ENCODE peak calls at places on chromosomes 7 and 10, in nine cellular contexts. R is stomach; O is Peyer's patch; N is pancreas; P is CD8-positive, alpha-beta memory T cell; Y is suprapubic skin; Q is CD4-positive, alpha-beta memory T cell; E is heart left ventricle; C is GM23248. M is an unnamed sample. For H3K4me1, the result is how much of the 10 kb centered on the place peaks cover.

GRCh38 chr7:142440219-142441073 is 182.6 kb upstream of the PRSS58 start:
- DNase-seq in Y (no peak), Q (no peak), O (no peak), C (peak), N (no peak), E (no peak), R (no peak), P (no peak), M (no peak)

GRCh38 chr7:30171753-30172447 is 37.1 kb downstream of the MTURN start:
- DNase-seq in N (no peak), P (no peak), O (no peak), C (peak), Y (no peak), R (no peak), E (no peak), Q (no peak), M (no peak)

GRCh38 chr7:135995751-135996150 is 18.6 kb upstream of the MTPN start:
- DNase-seq in R (no peak), Y (no peak), O (no peak), N (no peak), E (no peak), Q (no peak), C (no peak), P (no peak), M (no peak)

GRCh38 chr10:69839696-69840345 is 38.1 kb downstream of the COL13A1 start:
- DNase-seq in N (no peak), O (no peak), E (peak), P (no peak), C (peak), Y (no peak), R (no peak), Q (no peak), M (no peak)

GRCh38 chr7:108455524-108455832 is 758 bp downstream of the NRCAM start:
- DNase-seq in O (no peak), C (no peak), R (no peak), Q (no peak), Y (no peak), P (no peak), N (peak), E (peak), M (no peak)

GRCh38 chr7:123122951-123123350 is 76.8 kb downstream of the SLC13A1 start:
- DNase-seq in R (no peak), O (no peak), E (no peak), P (no peak), C (no peak), Y (no peak), N (no peak), Q (no peak), M (no peak)

GRCh38 chr10:97546441-97547340 is 25.9 kb upstream of the ANKRD2 start:
- DNase-seq in E (no peak), Q (no peak), N (no peak), C (no peak), P (no peak), Y (no peak), O (no peak), R (no peak), M (no peak)

GRCh38 chr10:121155742-121156141 is 304.6 kb downstream of the WDR11 start:
- DNase-seq in N (peak), O (peak), R (peak), C (no peak), Q (no peak), E (no peak), P (no peak), Y (no peak), M (no peak)

GRCh38 chr7:14905764-14906163 is 3.2 kb upstream of the DGKB start:
- DNase-seq in P (no peak), Q (no peak), R (no peak), Y (no peak), O (no peak), C (no peak), E (no peak), N (no peak), M (no peak)

GRCh38 chr10:3538291-3538849 is 246.6 kb downstream of the KLF6 start:
- DNase-seq in C (peak), Q (no peak), P (no peak), E (no peak), R (no peak), O (no peak), N (no peak), Y (no peak), M (no peak)

GRCh38 chr7:28921822-28922221 is 36.3 kb downstream of the TRIL start:
- DNase-seq in C (peak), N (peak), R (peak), Q (peak), P (peak), Y (no peak), O (peak), E (no peak), M (peak)

GRCh38 chr10:130080461-130080814 is 30.2 kb downstream of the C10orf143 start:
- DNase-seq in R (no peak), Q (no peak), N (peak), P (no peak), E (no peak), Y (no peak), C (no peak), O (no peak), M (no peak)

GRCh38 chr7:44081266-44081748 is 1.0 kb downstream of the POLM start:
- DNase-seq in E (peak), Q (peak), Y (no peak), N (no peak), P (peak), C (peak), R (no peak), O (no peak), M (no peak)

GRCh38 chr10:11448190-11448544 is 163.3 kb downstream of the USP6NL start:
- DNase-seq in C (no peak), O (no peak), E (no peak), Y (no peak), N (no peak), P (no peak), R (no peak), Q (no peak), M (no peak)

GRCh38 chr7:118573065-118573464 is 348.6 kb downstream of the ANKRD7 start:
- DNase-seq in E (no peak), Q (no peak), R (no peak), O (no peak), Y (no peak), P (no peak), C (no peak), N (no peak), M (no peak)

GRCh38 chr10:58857251-58857650 is 319.2 kb upstream of the PHYHIPL start:
- DNase-seq in C (no peak), O (no peak), N (no peak), Q (no peak), R (no peak), Y (no peak), P (no peak), E (no peak), M (no peak)

GRCh38 chr10:110648743-110649651 is 4.9 kb downstream of the RBM20 start:
- DNase-seq in P (no peak), E (no peak), Y (no peak), Q (no peak), C (peak), O (no peak), R (no peak), N (no peak), M (no peak)

DNA sequence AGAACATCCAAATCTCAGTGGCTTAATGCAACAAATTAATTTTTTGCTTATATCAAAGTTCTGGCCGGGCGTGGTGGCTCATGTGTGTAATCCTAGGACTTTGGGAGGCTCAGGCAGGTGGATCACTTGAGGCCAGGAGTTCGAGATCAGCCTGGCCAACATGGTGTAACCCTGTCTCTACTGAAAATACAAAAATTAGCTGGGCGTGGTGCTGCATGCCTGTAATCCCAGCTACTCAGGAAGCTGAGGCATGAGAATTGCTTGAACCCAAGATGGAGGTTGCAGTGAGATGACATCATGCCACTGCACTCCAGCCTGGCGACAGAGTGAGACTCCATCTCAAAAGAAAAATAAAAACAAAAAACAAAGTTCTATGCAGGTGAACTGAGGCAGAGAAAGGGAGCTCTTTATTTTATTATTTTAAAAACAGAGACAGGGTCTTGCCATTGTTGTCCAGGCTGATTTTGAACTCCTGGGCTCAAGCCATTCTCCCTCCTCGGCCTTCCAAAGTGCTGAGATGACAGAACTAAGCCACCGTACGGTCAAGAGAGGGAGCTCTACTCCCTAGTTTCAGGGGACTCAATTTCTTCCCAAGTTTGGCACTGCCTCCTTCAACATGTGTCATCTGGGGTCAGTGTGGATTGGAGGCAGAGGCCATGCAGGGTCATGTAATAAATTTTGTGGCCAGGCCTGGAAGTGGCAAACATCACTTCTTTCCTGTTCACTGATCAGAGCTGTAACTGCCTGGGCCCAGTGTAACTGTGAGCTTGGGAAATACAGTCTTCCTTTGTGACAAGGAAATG is 2.4 kb downstream of the ADCK2 start:
- DNase-seq in C (peak), N (no peak), R (no peak), O (peak), E (no peak), Y (peak), P (no peak), Q (no peak), M (peak)
- H3K4me1 ChIP-seq in C (under half), N (under half), R (under half), O (under half), E (under half), Y (under half), P (under half), Q (under half), M (under half)

GRCh38 chr7:79245623-79246249 is 207.7 kb downstream of the MAGI2 start:
- DNase-seq in Y (no peak), N (no peak), O (no peak), R (no peak), Q (no peak), E (no peak), P (no peak), C (no peak), M (peak)

GRCh38 chr7:79241288-79242055 is 212.0 kb downstream of the MAGI2 start:
- DNase-seq in C (peak), R (no peak), O (no peak), Q (no peak), N (no peak), Y (no peak), P (no peak), E (no peak), M (no peak)

GRCh38 chr7:79240413-79240812 is 213.1 kb downstream of the MAGI2 start:
- DNase-seq in R (no peak), C (no peak), E (no peak), Q (no peak), Y (no peak), P (no peak), N (no peak), O (no peak), M (no peak)

GRCh38 chr7:79244482-79244881 is 209.0 kb downstream of the MAGI2 start:
- DNase-seq in P (no peak), N (no peak), O (no peak), Q (no peak), C (no peak), E (no peak), Y (no peak), R (no peak), M (no peak)
- H3K4me1 ChIP-seq in P (under half), N (under half), O (under half), Q (under half), C (under half), E (under half), Y (under half), R (under half), M (under half)

DNA sequence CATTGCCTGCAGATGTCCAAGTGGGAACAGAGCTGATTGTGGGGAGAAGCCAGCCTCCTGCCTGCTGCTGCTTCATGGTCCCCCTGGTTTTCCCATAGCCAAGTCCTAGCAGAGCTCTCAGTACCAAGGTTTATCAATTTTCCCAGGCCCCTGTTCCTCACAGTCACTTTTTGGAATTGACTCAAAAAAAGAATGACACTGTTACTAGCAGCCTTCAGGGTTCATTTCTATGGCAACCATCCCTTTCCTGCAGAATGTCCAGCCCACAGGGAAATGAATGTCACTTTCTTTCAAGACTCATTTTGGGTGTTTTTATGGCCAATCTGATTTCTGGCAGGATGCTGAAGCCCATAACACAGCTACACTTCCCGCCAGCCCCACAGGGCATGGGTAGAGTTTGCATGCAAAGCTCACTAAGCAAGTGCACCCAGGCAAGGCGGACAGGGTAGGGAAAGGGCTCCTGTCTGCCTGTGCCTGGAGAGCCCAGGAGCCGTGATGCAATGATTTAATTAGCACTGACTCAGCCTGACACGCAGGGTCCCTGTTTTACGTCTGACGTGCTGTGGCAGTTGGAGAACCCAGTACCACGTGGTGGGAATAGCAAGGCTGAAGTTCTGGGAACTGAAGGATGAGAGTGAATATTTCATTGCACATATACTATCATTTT is 26.1 kb upstream of the GPAM start:
- DNase-seq in C (peak), Q (no peak), R (no peak), N (no peak), P (no peak), Y (no peak), O (no peak), E (no peak), M (no peak)
- H3K4me1 ChIP-seq in C (under half), Q (under half), R (under half), N (under half), P (under half), Y (under half), O (under half), E (under half), M (under half)

GRCh38 chr10:34764347-34764991 is 50.6 kb downstream of the PARD3 start:
- DNase-seq in Q (no peak), O (no peak), N (peak), C (no peak), Y (no peak), E (no peak), R (no peak), P (no peak), M (no peak)

GRCh38 chr10:34766811-34767516 is 48.1 kb downstream of the PARD3 start:
- DNase-seq in C (no peak), Y (no peak), P (no peak), R (no peak), E (no peak), N (no peak), Q (no peak), O (no peak), M (no peak)

GRCh38 chr10:34768261-34768971 is 46.7 kb downstream of the PARD3 start:
- DNase-seq in E (peak), C (peak), O (peak), Y (peak), R (peak), N (peak), P (no peak), Q (no peak), M (no peak)

GRCh38 chr10:34768972-34769330 is 46.1 kb downstream of the PARD3 start:
- DNase-seq in C (no peak), R (no peak), P (no peak), Q (no peak), Y (no peak), O (no peak), E (no peak), N (no peak), M (no peak)

GRCh38 chr10:34766256-34766580 is 48.9 kb downstream of the PARD3 start:
- DNase-seq in O (no peak), Y (no peak), P (no peak), E (no peak), N (no peak), C (no peak), Q (no peak), R (no peak), M (no peak)
- H3K4me1 ChIP-seq in O (under half), Y (half or more), P (under half), E (under half), N (under half), C (under half), Q (under half), R (under half), M (under half)

GRCh38 chr7:150824379-150825177 is 24.0 kb downstream of the TMEM176A start:
- DNase-seq in P (no peak), Q (no peak), O (no peak), C (no peak), E (no peak), Y (no peak), N (no peak), R (no peak), M (no peak)

GRCh38 chr7:150823484-150824126 is 23.0 kb downstream of the TMEM176A start:
- DNase-seq in E (no peak), O (no peak), P (no peak), Y (no peak), N (no peak), Q (no peak), C (no peak), R (no peak), M (no peak)

GRCh38 chr7:150820578-150821198 is 20.1 kb downstream of the TMEM176A start:
- DNase-seq in P (no peak), Q (no peak), E (no peak), C (no peak), R (no peak), Y (no peak), N (no peak), O (no peak), M (no peak)

GRCh38 chr7:150820148-150820547 is 19.6 kb downstream of the TMEM176A start:
- DNase-seq in R (no peak), P (no peak), E (no peak), Y (no peak), N (no peak), Q (no peak), O (no peak), C (no peak), M (no peak)

GRCh38 chr7:150823010-150823409 is 22.4 kb downstream of the TMEM176A start:
- DNase-seq in O (no peak), R (no peak), P (no peak), Y (no peak), N (no peak), Q (no peak), E (no peak), C (no peak), M (no peak)
- H3K4me1 ChIP-seq in O (under half), R (under half), P (under half), Y (under half), N (under half), Q (under half), E (under half), C (under half), M (under half)

GRCh38 chr7:116697761-116698160 is 25.8 kb downstream of the MET start:
- DNase-seq in N (no peak), E (no peak), R (no peak), C (no peak), Q (no peak), O (no peak), Y (no peak), P (no peak), M (no peak)
- H3K4me1 ChIP-seq in N (under half), E (under half), R (under half), C (under half), Q (under half), O (under half), Y (under half), P (under half), M (under half)

GRCh38 chr7:102436123-102436522 is 2.7 kb downstream of the ORAI2 start:
- DNase-seq in P (no peak), E (no peak), N (no peak), Y (no peak), C (no peak), O (no peak), Q (no peak), R (no peak), M (no peak)
- H3K4me1 ChIP-seq in P (under half), E (under half), N (under half), Y (under half), C (under half), O (under half), Q (under half), R (under half), M (under half)

GRCh38 chr7:92826258-92827004 is 9.9 kb downstream of the CDK6 start:
- DNase-seq in P (no peak), E (no peak), C (no peak), Y (no peak), N (no peak), O (no peak), R (no peak), Q (no peak), M (no peak)
- H3K4me1 ChIP-seq in P (half or more), E (under half), C (half or more), Y (under half), N (under half), O (under half), R (under half), Q (half or more), M (half or more)

M was measured in HAP-1.